ENCODE peak calls at places on chromosome 20, in five cellular contexts. W is right atrium auricular region, A is OCI-LY7, S is IMR-90, V is H9. E is an unnamed sample.

GRCh38 chr20:50508171-50508761 is 1.9 kb upstream of the PTPN1 start:
- DNase-seq in W (no peak), A (no peak), S (no peak), V (peak; percentile 31), E (no peak)

GRCh38 chr20:58421497-58421850 is 32.4 kb downstream of the VAPB start:
- DNase-seq in W (no peak), A (no peak), S (no peak), V (no peak), E (no peak)

GRCh38 chr20:22773326-22773725 is 189.0 kb upstream of the FOXA2 start:
- DNase-seq in W (no peak), A (no peak), S (no peak), V (no peak), E (no peak)

GRCh38 chr20:23136893-23137745 is 51.0 kb upstream of the CD93 start:
- DNase-seq in W (no peak), A (no peak), S (no peak), V (no peak), E (peak; percentile 27)

GRCh38 chr20:10802201-10802600 is 128.4 kb upstream of the JAG1 start:
- DNase-seq in W (no peak), A (no peak), S (peak; percentile 66), V (no peak), E (no peak)

GRCh38 chr20:14288341-14289330 is 48.8 kb downstream of the FLRT3 start:
- DNase-seq in W (no peak), A (no peak), S (peak; percentile 72), V (no peak), E (no peak)

GRCh38 chr20:38190936-38191371 is 25.9 kb upstream of the TGM2 start:
- DNase-seq in W (no peak), A (no peak), S (no peak), V (no peak), E (no peak)

GRCh38 chr20:47205577-47206123 is 150.8 kb downstream of the ZMYND8 start:
- DNase-seq in W (peak; percentile 83), A (peak; percentile 56), S (peak; percentile 79), V (peak; percentile 78), E (peak; percentile 54)

GRCh38 chr20:55456316-55456940 is 548.9 kb downstream of the CBLN4 start:
- DNase-seq in W (no peak), A (no peak), S (no peak), V (no peak), E (no peak)

GRCh38 chr20:1430004-1430451 is 36.6 kb downstream of the NSFL1C start:
- DNase-seq in W (no peak), A (no peak), S (peak; percentile 90), V (no peak), E (no peak)

GRCh38 chr20:8231038-8231437 is 99.0 kb downstream of the PLCB1 start:
- DNase-seq in W (no peak), A (no peak), S (no peak), V (no peak), E (no peak)

GRCh38 chr20:54343634-54344033 is 131.8 kb upstream of the DOK5 start:
- DNase-seq in W (no peak), A (no peak), S (no peak), V (no peak), E (no peak)

GRCh38 chr20:24665196-24665595 is 195.8 kb downstream of the SYNDIG1 start:
- DNase-seq in W (no peak), A (no peak), S (no peak), V (no peak), E (no peak)

GRCh38 chr20:57162253-57162652 is 104.2 kb downstream of the BMP7 start:
- DNase-seq in W (no peak), A (no peak), S (no peak), V (no peak), E (no peak)

GRCh38 chr20:5113615-5113986 is 6.2 kb downstream of the PCNA start:
- DNase-seq in W (no peak), A (no peak), S (no peak), V (no peak), E (no peak)

GRCh38 chr20:7924692-7925091 is 15.6 kb downstream of the HAO1 start:
- DNase-seq in W (no peak), A (no peak), S (peak; percentile 97), V (no peak), E (no peak)

DNA sequence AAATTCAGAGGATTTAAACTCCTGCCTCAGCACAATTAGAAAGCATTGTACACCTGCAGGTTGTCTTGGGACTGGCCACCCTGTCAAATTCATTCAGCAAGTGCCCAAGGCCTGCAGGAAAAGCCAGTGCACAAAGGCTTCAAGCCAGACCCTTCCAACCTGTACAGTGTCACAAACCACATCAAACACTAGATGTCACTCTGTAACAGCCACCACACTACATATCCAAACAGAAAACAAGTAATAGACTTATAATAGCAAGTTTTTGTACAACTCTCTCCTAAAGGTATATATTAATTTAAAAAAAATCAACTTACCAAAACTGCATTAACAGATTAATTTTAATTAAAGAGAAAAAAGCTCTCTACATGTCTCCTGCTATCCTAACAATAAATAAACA is 47.6 kb downstream of the RALGAPA2 start:
- DNase-seq in W (no peak), A (peak; percentile 41), S (no peak), V (no peak), E (no peak)
- TF ChIP-seq CTCF in W (peak; percentile 27), A (peak; percentile 78), S (peak; percentile 26), V (peak; percentile 64), E (no peak)

DNA sequence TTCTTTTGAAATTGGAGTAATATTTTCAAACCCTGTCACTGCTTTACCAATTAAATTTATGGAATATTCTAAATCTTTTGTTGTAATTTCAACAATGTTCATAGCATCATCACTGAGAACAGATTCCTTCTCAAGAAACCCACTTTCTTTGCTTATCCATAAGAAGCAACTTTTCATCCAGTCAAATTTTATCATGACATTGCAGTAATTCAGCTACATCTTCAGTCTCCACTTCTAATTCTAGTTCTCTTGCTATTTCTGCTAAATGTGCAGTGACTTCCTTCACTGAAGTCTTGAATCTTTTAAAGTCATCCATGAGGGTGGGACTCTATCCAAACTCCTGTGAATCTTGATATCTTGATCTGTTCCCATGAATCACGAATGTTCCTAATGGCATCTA is 132.4 kb downstream of the INSM1 start:
- DNase-seq in W (no peak), A (no peak), S (no peak), V (no peak), E (no peak)
- H3K4me1 ChIP-seq in W (no peaks in the 10 kb centered on the region), A (no peaks in the 10 kb centered on the region), S (peaks cover 13% of the 10 kb centered on the region), V (no peaks in the 10 kb centered on the region), E (no peaks in the 10 kb centered on the region)

DNA sequence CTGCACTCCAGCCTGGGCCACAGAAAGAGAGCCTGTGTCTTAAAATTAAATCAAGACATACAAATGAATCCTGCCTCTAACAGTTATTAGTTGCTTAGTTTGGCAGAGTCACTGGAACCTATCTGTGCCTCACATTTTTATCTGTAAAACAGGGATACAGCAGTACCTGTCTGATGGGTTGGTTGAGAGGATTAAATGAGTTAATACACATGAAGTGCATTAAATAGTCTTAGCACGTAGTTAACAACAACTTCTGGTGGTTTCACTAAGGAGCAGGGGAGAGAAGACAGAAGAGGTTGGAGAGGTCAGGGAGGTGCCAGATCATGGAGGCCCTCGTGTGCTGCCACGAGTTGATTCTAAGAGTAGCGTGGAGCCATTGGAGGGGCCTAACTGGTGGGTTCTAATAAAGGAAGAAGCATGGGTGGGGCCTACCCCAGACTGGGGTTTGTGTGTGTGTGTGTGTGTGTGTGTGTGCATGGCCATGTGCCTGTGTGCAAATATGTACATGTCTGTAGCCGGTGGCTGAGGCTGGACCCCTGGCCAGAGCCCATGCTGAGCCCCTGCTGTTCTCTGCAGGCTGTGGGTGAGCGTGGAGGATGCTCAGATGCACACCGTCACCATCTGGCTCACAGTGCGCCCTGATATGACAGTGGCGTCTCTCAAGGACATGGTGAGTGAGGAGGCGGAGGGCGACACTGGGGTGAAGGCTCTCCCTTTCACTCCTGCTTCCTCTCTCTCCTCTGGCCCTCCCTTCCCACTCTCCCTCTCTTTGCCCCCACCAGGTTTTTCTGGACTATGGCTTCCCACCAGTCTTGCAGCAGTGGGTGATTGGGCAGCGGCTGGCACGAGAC is 9.1 kb downstream of the RBCK1 start:
- DNase-seq in W (no peak), A (no peak), S (no peak), V (no peak), E (peak; percentile 36)
- H3K27ac ChIP-seq in W (no peak overlapping the region), A (no peak overlapping the region), S (no peak overlapping the region), V (no peak overlapping the region), E (no peak overlapping the region)

DNA sequence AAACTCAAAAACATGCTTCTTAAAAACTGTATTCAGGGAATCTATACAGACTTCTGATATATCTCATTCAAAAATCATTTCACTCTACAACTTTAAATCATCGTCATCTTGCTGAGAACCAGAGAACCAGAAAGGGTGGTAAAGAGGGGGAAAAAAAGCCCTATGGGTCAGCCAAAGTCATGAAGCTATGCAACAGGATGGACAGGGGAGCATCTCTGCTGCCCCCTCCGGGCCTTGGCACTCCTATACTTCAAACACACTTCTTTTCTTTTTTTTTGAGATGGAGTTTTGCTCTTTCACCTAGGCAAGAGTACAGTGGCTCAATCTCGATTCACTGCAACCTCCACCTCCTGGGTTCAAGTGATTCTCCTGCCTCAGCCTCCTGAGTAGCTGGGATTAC is 73.5 kb upstream of the NFATC2 start:
- DNase-seq in W (no peak), A (peak; percentile 66), S (no peak), V (no peak), E (no peak)
- TF ChIP-seq CTCF in W (no peak), A (peak; percentile 70), S (peak; percentile 2), V (peak; percentile 56), E (no peak)

GRCh38 chr20:44962483-44962882 is 2.3 kb upstream of the TOMM34 start:
- DNase-seq in W (no peak), A (no peak), S (no peak), V (no peak), E (no peak)
- H3K4me1 ChIP-seq in W (no peaks in the 10 kb centered on the region), A (peaks cover 59% of the 10 kb centered on the region), S (peaks cover 11% of the 10 kb centered on the region), V (peaks cover 2% of the 10 kb centered on the region), E (peaks cover 3% of the 10 kb centered on the region)